ENCODE peak calls at places on chromosomes 5 and 9, in ten cellular contexts. L, O, Z, C, Y, M, E, Q, F and B are unnamed samples. For H3K4me1, the result is how much of the 10 kb centered on the place peaks cover.

GRCh38 chr5:16819522-16820167 is 116.4 kb downstream of the MYO10 start:
- DNase-seq in L (peak), C (no peak), Q (no peak), E (no peak), O (no peak), F (no peak), Y (no peak), M (peak), Z (no peak), B (no peak)

GRCh38 chr9:99118782-99119466 is 14.0 kb downstream of the TGFBR1 start:
- DNase-seq in F (peak), C (peak), Y (no peak), M (no peak), O (no peak), E (no peak), Q (no peak), Z (no peak), L (no peak), B (no peak)

GRCh38 chr5:71734141-71734540 is 15.1 kb downstream of the CARTPT start:
- DNase-seq in M (no peak), F (no peak), Z (no peak), E (no peak), Y (no peak), Q (no peak), L (no peak), O (no peak), C (no peak), B (no peak)

GRCh38 chr5:98933446-98934072 is 4.8 kb upstream of the CHD1 start:
- DNase-seq in E (no peak), Y (no peak), L (no peak), F (peak), O (no peak), M (no peak), Z (no peak), C (no peak), Q (no peak), B (no peak)

GRCh38 chr9:74643303-74643933 is 146.3 kb downstream of the RORB start:
- DNase-seq in C (no peak), F (no peak), Z (no peak), M (no peak), Q (no peak), E (no peak), L (no peak), Y (no peak), O (no peak), B (no peak)

GRCh38 chr5:50711280-50711679 is 44.8 kb downstream of the PARP8 start:
- DNase-seq in O (no peak), Q (peak), Z (no peak), Y (peak), E (no peak), M (no peak), C (peak), F (peak), L (no peak), B (no peak)

GRCh38 chr9:5879419-5880181 is 11.1 kb upstream of the MLANA start:
- DNase-seq in M (peak), Y (peak), E (no peak), L (peak), F (no peak), C (no peak), Z (no peak), O (no peak), Q (peak), B (no peak)

GRCh38 chr5:36875051-36875788 is 1.3 kb upstream of the NIPBL start:
- DNase-seq in Q (peak), E (peak), Z (peak), O (peak), Y (peak), C (peak), F (peak), M (peak), L (peak), B (peak)

GRCh38 chr5:71830626-71831539 is 111.8 kb downstream of the CARTPT start:
- DNase-seq in Q (peak), M (peak), Z (peak), C (no peak), E (peak), O (peak), L (peak), F (no peak), Y (no peak), B (peak)

GRCh38 chr5:62650197-62650596 is 71.6 kb downstream of the LRRC70 start:
- DNase-seq in M (peak), Y (no peak), O (no peak), Z (no peak), E (no peak), F (no peak), C (no peak), Q (no peak), L (peak), B (no peak)

GRCh38 chr9:107389617-107390071 is 99.9 kb downstream of the KLF4 start:
- DNase-seq in L (no peak), Q (peak), F (no peak), Z (no peak), O (peak), E (peak), Y (no peak), C (no peak), M (no peak), B (no peak)

GRCh38 chr9:131874916-131875670 is 135.2 kb upstream of the RAPGEF1 start:
- DNase-seq in F (no peak), Y (no peak), C (no peak), M (peak), Z (no peak), L (no peak), O (no peak), E (no peak), Q (no peak), B (no peak)

GRCh38 chr9:138009456-138010273 is 132.1 kb downstream of the CACNA1B start:
- DNase-seq in E (no peak), L (no peak), Z (no peak), M (no peak), Y (no peak), Q (no peak), F (no peak), C (no peak), O (no peak), B (no peak)

GRCh38 chr9:72648811-72649414 is 127.5 kb downstream of the TMC1 start:
- DNase-seq in O (no peak), Q (no peak), C (no peak), Y (no peak), L (no peak), M (no peak), E (no peak), F (no peak), Z (no peak), B (no peak)

GRCh38 chr5:150108711-150109605 is 22.6 kb upstream of the CSF1R start:
- DNase-seq in F (no peak), E (no peak), O (no peak), M (peak), Q (no peak), C (no peak), Z (no peak), L (no peak), Y (peak), B (no peak)
- H3K4me1 ChIP-seq in F (under half), E (under half), O (under half), M (under half), Q (under half), C (under half), Z (under half), L (under half), Y (under half), B (under half)

GRCh38 chr5:168877132-168877895 is 298.1 kb upstream of the PANK3 start:
- DNase-seq in M (no peak), E (no peak), C (no peak), L (no peak), Q (no peak), O (no peak), Y (no peak), Z (no peak), F (no peak), B (no peak)
- H3K4me1 ChIP-seq in M (under half), E (under half), C (under half), L (under half), Q (under half), O (under half), Y (under half), Z (under half), F (under half), B (under half)

GRCh38 chr5:142293486-142293885 is 31.3 kb downstream of the SPRY4 start:
- DNase-seq in L (peak), O (no peak), C (no peak), Y (no peak), Z (no peak), E (no peak), F (no peak), Q (no peak), M (peak), B (no peak)

GRCh38 chr5:142292808-142293207 is 32.0 kb downstream of the SPRY4 start:
- DNase-seq in E (no peak), Q (no peak), C (no peak), F (no peak), O (no peak), L (no peak), Z (no peak), M (no peak), Y (no peak), B (no peak)

GRCh38 chr5:142290574-142291299 is 34.1 kb downstream of the SPRY4 start:
- DNase-seq in O (peak), F (no peak), C (peak), M (peak), E (peak), Z (no peak), L (peak), Q (no peak), Y (peak), B (no peak)

GRCh38 chr5:142289708-142290573 is 34.9 kb downstream of the SPRY4 start:
- DNase-seq in O (no peak), L (no peak), C (no peak), Z (no peak), F (no peak), E (peak), Q (no peak), Y (peak), M (no peak), B (no peak)

GRCh38 chr5:142292249-142292648 is 32.6 kb downstream of the SPRY4 start:
- DNase-seq in Q (no peak), E (no peak), Z (no peak), M (no peak), L (no peak), F (no peak), O (no peak), Y (no peak), C (no peak), B (no peak)
- H3K4me1 ChIP-seq in Q (under half), E (under half), Z (under half), M (under half), L (under half), F (under half), O (half or more), Y (under half), C (under half), B (under half)

DNA sequence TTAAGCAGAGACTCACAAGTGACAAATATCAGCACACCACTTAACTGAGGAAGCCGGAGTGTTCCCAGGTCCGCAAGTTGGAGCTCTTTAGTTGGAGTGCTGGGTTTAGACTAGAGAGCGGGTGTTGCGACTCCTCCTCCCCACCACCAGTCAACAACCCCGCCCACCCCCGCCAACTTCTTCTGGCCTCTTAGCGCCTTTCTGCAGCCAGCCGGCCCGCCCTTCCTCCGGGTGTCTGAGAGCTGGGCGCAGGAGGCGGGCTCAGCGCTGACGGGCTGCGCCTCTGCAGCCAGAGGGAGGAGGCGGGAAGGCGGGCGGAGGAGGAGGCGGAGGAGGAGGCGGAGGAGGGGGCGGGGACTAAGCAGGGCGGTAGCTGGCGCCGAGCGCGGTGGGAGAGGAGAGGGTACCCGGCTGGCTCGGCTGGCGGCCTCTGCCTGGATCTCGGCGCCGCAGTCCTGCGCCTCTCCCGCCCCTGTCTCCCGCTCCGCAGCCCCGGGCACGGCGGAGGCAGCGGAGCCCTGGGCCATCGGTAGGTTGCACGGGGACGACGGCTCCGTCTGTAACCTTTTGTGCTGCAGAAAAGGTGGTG is at the start of gene MACIR:
- DNase-seq in Y (peak), C (peak), Z (peak), O (peak), F (peak), L (peak), E (peak), M (peak), Q (peak), B (peak)
- H3K4me1 ChIP-seq in Y (under half), C (under half), Z (under half), O (under half), F (under half), L (under half), E (under half), M (under half), Q (under half), B (under half)

GRCh38 chr5:179621551-179621971 is 1.9 kb downstream of the HNRNPH1 start:
- DNase-seq in E (no peak), F (no peak), Q (no peak), M (no peak), Y (no peak), L (no peak), C (no peak), Z (no peak), O (no peak), B (no peak)
- H3K4me1 ChIP-seq in E (half or more), F (half or more), Q (half or more), M (under half), Y (under half), L (under half), C (half or more), Z (under half), O (half or more), B (under half)

GRCh38 chr5:88879724-88880123 is 3.3 kb downstream of the MEF2C start:
- DNase-seq in C (no peak), F (no peak), O (no peak), Z (no peak), Y (no peak), L (no peak), Q (no peak), M (no peak), E (no peak), B (no peak)
- H3K4me1 ChIP-seq in C (under half), F (under half), O (half or more), Z (under half), Y (under half), L (under half), Q (half or more), M (under half), E (half or more), B (under half)

DNA sequence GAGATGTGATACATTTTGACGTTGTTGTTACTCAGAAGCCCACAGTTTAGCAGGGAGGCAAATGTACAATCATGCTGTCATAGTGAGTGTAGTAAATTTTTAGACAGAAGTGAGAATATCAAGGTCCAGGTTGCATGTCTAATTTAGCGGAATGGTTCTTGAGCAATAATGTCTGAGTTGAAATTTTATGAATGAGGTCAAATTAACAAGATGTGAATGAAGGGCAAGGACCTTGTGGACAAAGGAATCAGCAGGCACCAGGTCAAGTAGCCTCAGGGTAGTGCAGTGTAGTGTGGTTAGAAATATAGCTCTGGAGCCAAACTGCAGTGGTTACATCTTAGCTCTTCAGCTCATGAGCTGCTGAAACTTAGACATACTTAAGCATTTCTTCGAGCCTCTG is 36.2 kb downstream of the TNFSF8 start:
- DNase-seq in Y (no peak), L (peak), C (no peak), M (no peak), Z (no peak), E (no peak), O (no peak), F (no peak), Q (no peak), B (no peak)
- H3K4me1 ChIP-seq in Y (under half), L (under half), C (under half), M (half or more), Z (under half), E (half or more), O (under half), F (half or more), Q (under half), B (under half)

GRCh38 chr5:150491876-150492275 is 16.1 kb upstream of the NDST1 start:
- DNase-seq in E (no peak), O (no peak), L (no peak), Y (no peak), F (no peak), C (no peak), M (no peak), Q (no peak), Z (no peak), B (no peak)
- H3K4me1 ChIP-seq in E (half or more), O (half or more), L (half or more), Y (under half), F (under half), C (under half), M (half or more), Q (half or more), Z (under half), B (under half)

DNA sequence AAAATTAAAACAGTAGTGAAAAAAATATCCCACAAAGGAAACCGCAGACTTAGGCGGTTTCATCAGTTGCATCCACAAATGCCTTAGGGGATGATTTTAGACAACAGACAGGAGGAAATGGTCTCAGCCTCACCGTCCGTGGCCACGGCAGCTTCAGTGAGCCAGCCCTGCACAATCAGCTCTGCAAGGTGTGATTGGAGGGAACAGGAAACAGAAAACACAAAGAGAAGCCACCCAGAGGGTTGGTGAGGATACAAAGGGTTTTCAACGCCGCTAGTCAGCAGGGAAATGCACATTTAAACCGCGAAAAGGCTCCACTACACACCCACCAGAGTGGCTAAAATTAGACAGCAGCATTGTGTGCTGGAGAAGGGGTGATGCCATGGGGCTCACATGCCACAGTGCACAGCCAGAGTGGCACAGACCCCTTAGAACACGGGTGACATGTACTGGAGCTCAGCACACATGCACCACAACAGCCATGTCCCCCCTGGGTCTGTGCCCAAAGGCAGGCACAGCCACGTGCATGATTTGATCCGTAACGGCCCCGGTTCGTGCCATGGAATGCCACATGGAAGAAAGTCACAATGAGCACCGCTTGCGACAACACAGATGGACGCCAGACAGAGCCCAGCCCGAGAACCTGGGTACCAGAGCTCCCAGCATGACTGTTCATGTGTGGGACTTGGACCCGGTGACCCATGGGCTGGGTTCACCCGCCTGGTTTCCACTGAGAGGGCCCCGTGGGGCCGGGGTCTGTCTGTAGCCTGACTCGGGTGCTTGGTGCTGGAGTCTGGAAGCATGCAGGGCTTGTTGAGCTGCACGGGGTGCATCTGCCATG is 18.3 kb upstream of the TERT start:
- DNase-seq in F (peak), E (no peak), M (no peak), Y (no peak), Q (no peak), L (no peak), C (peak), O (no peak), Z (no peak), B (peak)
- H3K4me1 ChIP-seq in F (half or more), E (under half), M (under half), Y (under half), Q (under half), L (under half), C (half or more), O (under half), Z (under half), B (under half)

GRCh38 chr5:151101151-151101550 is 20.3 kb upstream of the TNIP1 start:
- DNase-seq in M (no peak), Z (no peak), C (no peak), O (no peak), Q (no peak), F (no peak), L (no peak), Y (no peak), E (no peak), B (no peak)
- H3K4me1 ChIP-seq in M (under half), Z (under half), C (under half), O (half or more), Q (under half), F (under half), L (under half), Y (under half), E (half or more), B (under half)